ENCODE peak calls at places on chromosomes 13 and 19, in four cellular contexts. N is neural progenitor cell, W is neuronal stem cell, D is OCI-LY7. F is an unnamed sample.

GRCh38 chr13:69828527-69828926 is 279.1 kb upstream of the ATXN8OS start:
- DNase-seq in W (no peak), D (no peak), N (no peak), F (no peak)

GRCh38 chr19:42601811-42602443 is 7.2 kb upstream of the CEACAM8 start:
- DNase-seq in D (peak), N (peak), W (no peak), F (peak)

GRCh38 chr19:32866564-32867265 is 2.9 kb downstream of the SLC7A9 start:
- DNase-seq in D (no peak), W (no peak), N (no peak), F (no peak)

GRCh38 chr19:51600940-51601575 is 29.1 kb downstream of the SIGLEC5 start:
- DNase-seq in D (no peak), N (no peak), W (no peak), F (no peak)

GRCh38 chr19:41910240-41910991 is 17.8 kb downstream of the ERFL start:
- DNase-seq in N (no peak), D (no peak), W (no peak), F (no peak)

GRCh38 chr13:57823704-57824103 is 192.2 kb downstream of the PCDH17 start:
- DNase-seq in D (no peak), N (no peak), W (no peak), F (no peak)

GRCh38 chr19:17340871-17341357 is 3.6 kb downstream of the GTPBP3 start:
- DNase-seq in W (no peak), N (no peak), D (no peak), F (no peak)

GRCh38 chr19:46076951-46077814 is 36.4 kb upstream of the IGFL4 start:
- DNase-seq in N (peak), W (peak), D (peak), F (peak)

GRCh38 chr13:27183561-27184147 is 12.0 kb upstream of the USP12 start:
- DNase-seq in N (no peak), D (no peak), W (no peak), F (peak)

GRCh38 chr13:41500501-41500900 is 43.2 kb downstream of the RGCC start:
- DNase-seq in D (peak), W (no peak), N (no peak), F (peak)

GRCh38 chr19:43820098-43820860 is 6.8 kb upstream of the ZNF283 start:
- DNase-seq in D (no peak), N (no peak), W (no peak), F (no peak)

GRCh38 chr13:30713133-30713532 is 22.2 kb upstream of the ALOX5AP start:
- DNase-seq in D (no peak), W (no peak), N (no peak), F (no peak)

GRCh38 chr19:46481947-46482346 is 10.6 kb upstream of the PNMA8A start:
- DNase-seq in W (no peak), D (no peak), N (no peak), F (no peak)

GRCh38 chr13:37345869-37346268 is 240.4 kb upstream of the CSNK1A1L start:
- DNase-seq in D (no peak), N (no peak), W (no peak), F (no peak)

GRCh38 chr13:37349916-37350315 is 244.5 kb upstream of the CSNK1A1L start:
- DNase-seq in W (no peak), N (no peak), D (no peak), F (no peak)

GRCh38 chr13:37344051-37344450 is 238.6 kb upstream of the CSNK1A1L start:
- DNase-seq in D (no peak), N (no peak), W (no peak), F (no peak)

GRCh38 chr13:37348916-37349653 is 243.6 kb upstream of the CSNK1A1L start:
- DNase-seq in N (no peak), W (no peak), D (no peak), F (no peak)
- H2AFZ ChIP-seq in N (no peak), W (no peak), D (no peak), F (no peak)

GRCh38 chr19:18522124-18522861 is 423 bp upstream of the ELL start:
- DNase-seq in D (peak), W (peak), N (peak), F (peak)

GRCh38 chr19:18521692-18522123 is at the start of gene ELL:
- DNase-seq in N (no peak), W (no peak), D (no peak), F (no peak)

GRCh38 chr19:18520848-18521691 is 800 bp downstream of the ELL start:
- DNase-seq in W (peak), D (peak), N (peak), F (no peak)

GRCh38 chr19:18518639-18519038 is 3.2 kb downstream of the ELL start:
- DNase-seq in D (no peak), W (no peak), N (no peak), F (no peak)

DNA sequence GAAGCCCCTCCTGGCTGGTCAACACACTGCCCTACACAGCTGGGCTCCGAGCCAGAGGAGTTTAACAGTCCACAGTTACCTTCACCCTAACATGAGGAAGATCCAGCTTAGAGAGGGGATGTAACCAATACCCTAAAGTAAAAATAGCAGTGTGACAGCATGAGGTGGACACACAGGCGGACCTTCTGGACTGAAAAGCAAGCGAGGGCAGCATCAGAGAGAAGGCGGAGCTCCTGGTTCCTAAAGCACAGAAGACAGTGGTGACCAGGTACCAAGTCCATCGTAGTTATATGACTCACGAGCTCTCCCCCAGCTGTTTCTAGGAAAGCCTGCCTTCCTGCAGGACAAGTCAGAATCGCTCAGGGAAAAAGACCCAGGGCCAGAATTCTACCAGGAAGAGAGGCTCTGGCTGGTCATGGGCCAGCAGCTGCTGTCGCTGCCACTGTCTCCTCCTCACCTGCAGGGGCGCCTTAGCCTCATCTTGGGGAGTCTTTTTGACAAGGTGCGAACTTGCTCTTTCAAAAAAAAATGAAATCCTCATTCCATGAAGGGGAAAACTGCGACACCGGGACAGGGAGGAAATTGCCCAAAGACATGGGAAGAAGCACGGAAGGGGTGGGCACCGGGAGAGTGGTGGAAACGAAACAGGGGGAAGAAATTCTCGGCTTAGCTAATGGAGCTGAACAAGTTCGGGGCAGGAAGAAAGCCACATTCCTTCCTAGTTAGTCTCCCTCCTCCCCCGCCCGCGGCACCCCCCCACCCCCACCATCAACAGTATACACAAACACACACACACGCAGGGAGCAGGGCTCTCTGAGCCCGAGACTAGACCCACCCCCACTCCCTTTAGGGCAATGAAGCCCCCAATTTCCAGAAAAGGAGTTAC is 1.7 kb downstream of the ELL start:
- DNase-seq in N (peak), D (peak), W (peak), F (peak)
- H2AFZ ChIP-seq in N (no peak), D (no peak), W (peak), F (no peak)

GRCh38 chr19:40688294-40688693 is 2.2 kb downstream of the NUMBL start:
- DNase-seq in W (no peak), D (no peak), N (no peak), F (no peak)

GRCh38 chr19:40690699-40691420 is 409 bp upstream of the NUMBL start:
- DNase-seq in D (peak), N (peak), W (no peak), F (peak)

GRCh38 chr19:40690050-40690698 is at the start of gene NUMBL:
- DNase-seq in W (peak), D (no peak), N (no peak), F (no peak)

GRCh38 chr19:40688987-40689338 is 1.5 kb downstream of the NUMBL start:
- DNase-seq in D (no peak), W (no peak), N (no peak), F (no peak)

DNA sequence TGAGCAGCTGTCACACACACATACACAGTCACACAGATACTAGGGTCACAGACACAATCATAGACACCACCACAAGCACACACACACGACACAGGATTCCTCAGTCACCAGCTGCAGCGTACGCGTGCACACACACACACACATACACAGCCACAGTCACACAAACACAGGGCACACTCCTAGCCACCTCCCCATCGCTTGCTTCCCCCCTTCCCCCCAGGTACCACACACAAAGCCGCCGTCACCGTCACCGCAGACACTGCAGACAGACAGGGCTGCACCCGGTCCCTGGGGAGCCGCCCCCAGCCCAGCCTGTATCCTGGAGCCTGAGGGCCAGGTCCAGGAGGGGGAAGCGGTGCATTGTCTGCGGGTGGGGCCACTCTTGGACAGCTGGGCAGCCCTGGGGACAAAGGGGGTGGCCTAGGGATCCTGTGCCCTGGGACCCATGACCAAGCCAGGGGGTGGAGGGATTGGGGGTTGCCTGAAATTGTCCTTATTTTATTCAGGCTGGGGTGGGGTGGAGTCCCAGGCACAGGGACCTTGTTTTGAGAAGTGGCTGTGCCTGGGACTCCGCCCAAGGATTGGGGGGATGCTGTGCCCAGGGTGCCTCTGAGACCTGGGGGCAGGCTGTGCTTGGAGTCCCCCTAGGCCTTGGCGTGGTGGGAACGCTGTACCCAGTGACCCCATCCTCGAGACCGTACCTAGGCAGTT is 957 bp downstream of the NUMBL start:
- DNase-seq in D (no peak), W (no peak), N (peak), F (peak)
- H2AFZ ChIP-seq in D (no peak), W (peak), N (no peak), F (peak)

DNA sequence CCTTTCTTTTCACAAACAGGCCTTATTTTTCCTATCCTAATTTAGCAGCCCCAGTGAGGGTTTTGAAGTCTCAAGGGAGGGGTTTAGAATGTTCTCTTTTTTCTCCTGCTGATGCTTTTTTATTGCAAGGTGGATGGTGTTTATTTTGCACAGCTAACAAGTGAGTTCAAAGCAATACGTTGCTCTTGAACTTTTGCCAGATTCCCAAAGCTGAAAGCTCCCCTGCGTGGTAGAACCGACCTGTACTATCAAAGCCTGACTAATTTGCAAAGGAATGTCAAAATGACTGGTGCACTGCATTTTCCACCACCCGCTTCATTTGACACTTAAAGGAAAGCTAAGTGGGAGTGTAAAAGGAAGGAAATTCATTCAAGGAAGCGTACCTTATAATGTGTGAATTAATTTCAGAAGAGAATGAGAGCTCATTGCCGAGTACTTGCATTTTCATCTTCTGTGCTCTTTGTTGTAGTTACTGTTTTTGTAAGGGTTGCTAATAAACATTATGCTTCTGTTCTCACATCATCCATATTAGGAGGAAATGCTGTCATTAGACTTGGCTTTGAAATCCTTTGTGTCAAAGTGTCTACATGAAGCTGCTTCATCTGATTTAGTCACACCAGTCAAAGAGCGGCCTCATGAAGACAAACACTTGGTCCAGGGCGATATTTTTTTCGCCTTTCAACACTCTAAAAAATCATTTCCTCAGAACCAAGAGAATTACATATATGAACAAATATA is 105.2 kb downstream of the SPRY2 start:
- DNase-seq in W (no peak), D (no peak), N (no peak), F (peak)
- H2AFZ ChIP-seq in W (peak), D (no peak), N (no peak), F (peak)

GRCh38 chr19:3358919-3359849 is 7.2 kb upstream of the NFIC start:
- DNase-seq in N (peak), W (no peak), D (peak), F (peak)
- H2AFZ ChIP-seq in N (no peak), W (peak), D (peak), F (peak)

GRCh38 chr13:42981853-42982252 is 10.2 kb downstream of the EPSTI1 start:
- DNase-seq in N (no peak), W (no peak), D (no peak), F (peak)
- H2AFZ ChIP-seq in N (peak), W (no peak), D (no peak), F (no peak)

GRCh38 chr13:97333983-97334382 is 100.0 kb upstream of the RAP2A start:
- DNase-seq in D (no peak), W (no peak), N (no peak), F (no peak)
- H2AFZ ChIP-seq in D (no peak), W (no peak), N (no peak), F (no peak)

F was measured in PC-3.